ENCODE peak calls at places on chromosome 1, in four cellular contexts. L, S, Y and Q are unnamed samples.
A peak's percentile ranks its signal among the peaks of the same experiment; 100 is the strongest.

GRCh38 chr1:170261669-170262068 is 115.9 kb downstream of the NTMT2 start:
- DNase-seq in L (no peak), S (no peak), Y (peak; percentile 6), Q (no peak)

GRCh38 chr1:181919729-181919991 is 141.9 kb downstream of the ZNF648 start:
- DNase-seq in L (no peak), S (no peak), Y (no peak), Q (no peak)

GRCh38 chr1:52658795-52659194 is 25.8 kb downstream of the SHISAL2A start:
- DNase-seq in L (no peak), S (no peak), Y (no peak), Q (peak; percentile 41)

GRCh38 chr1:241411056-241411775 is 54.2 kb upstream of the RGS7 start:
- DNase-seq in L (no peak), S (no peak), Y (peak; percentile 52), Q (no peak)

GRCh38 chr1:243944429-243945160 is 94.6 kb upstream of the AKT3 start:
- DNase-seq in L (no peak), S (no peak), Y (peak; percentile 62), Q (no peak)

GRCh38 chr1:100606438-100606837 is 68.5 kb downstream of the GPR88 start:
- DNase-seq in L (peak; percentile 39), S (no peak), Y (peak; percentile 74), Q (peak; percentile 39)

GRCh38 chr1:22229374-22229773 is 86.5 kb upstream of the WNT4 start:
- DNase-seq in L (no peak), S (no peak), Y (peak; percentile 51), Q (no peak)

GRCh38 chr1:234743866-234744581 is 134.0 kb upstream of the IRF2BP2 start:
- DNase-seq in L (no peak), S (no peak), Y (peak; percentile 24), Q (no peak)

GRCh38 chr1:146007048-146007784 is 10.8 kb upstream of the TXNIP start:
- DNase-seq in L (peak; percentile 57), S (peak; percentile 62), Y (peak; percentile 78), Q (peak; percentile 79)

GRCh38 chr1:83693409-83694126 is 305.4 kb downstream of the TTLL7 start:
- DNase-seq in L (no peak), S (no peak), Y (no peak), Q (no peak)

GRCh38 chr1:40532844-40533424 is 1.5 kb downstream of the ZNF684 start:
- DNase-seq in L (no peak), S (no peak), Y (peak; percentile 55), Q (peak; percentile 56)
- H3K4me3 ChIP-seq in L (peak overlapping the region; percentile 79), S (peak overlapping the region; percentile 99), Y (no peak overlapping the region), Q (no peak overlapping the region)

GRCh38 chr1:156892190-156893047 is 1.1 kb upstream of the PEAR1 start:
- DNase-seq in L (peak; percentile 95), S (peak; percentile 68), Y (peak; percentile 85), Q (peak; percentile 80)
- H3K4me3 ChIP-seq in L (peak overlapping the region; percentile 61), S (peak overlapping the region; percentile 44), Y (peak overlapping the region; percentile 16), Q (no peak overlapping the region)

GRCh38 chr1:57157818-57158606 is 192.2 kb upstream of the C8B start:
- DNase-seq in L (no peak), S (no peak), Y (no peak), Q (no peak)
- H3K4me3 ChIP-seq in L (no peak overlapping the region), S (no peak overlapping the region), Y (no peak overlapping the region), Q (no peak overlapping the region)

GRCh38 chr1:179742717-179743678 is at the start of gene FAM163A:
- DNase-seq in L (no peak), S (no peak), Y (no peak), Q (no peak)
- H3K4me3 ChIP-seq in L (peak within 1 kb of the TSS; percentile 52), S (no peak within 1 kb of the TSS), Y (no peak within 1 kb of the TSS), Q (peak within 1 kb of the TSS; percentile 32)

GRCh38 chr1:14924012-14924452 is 229.5 kb upstream of the TMEM51 start:
- DNase-seq in L (peak; percentile 80), S (no peak), Y (peak; percentile 71), Q (no peak)
- H3K4me3 ChIP-seq in L (peak overlapping the region; percentile 70), S (no peak overlapping the region), Y (peak overlapping the region; percentile 79), Q (no peak overlapping the region)

DNA sequence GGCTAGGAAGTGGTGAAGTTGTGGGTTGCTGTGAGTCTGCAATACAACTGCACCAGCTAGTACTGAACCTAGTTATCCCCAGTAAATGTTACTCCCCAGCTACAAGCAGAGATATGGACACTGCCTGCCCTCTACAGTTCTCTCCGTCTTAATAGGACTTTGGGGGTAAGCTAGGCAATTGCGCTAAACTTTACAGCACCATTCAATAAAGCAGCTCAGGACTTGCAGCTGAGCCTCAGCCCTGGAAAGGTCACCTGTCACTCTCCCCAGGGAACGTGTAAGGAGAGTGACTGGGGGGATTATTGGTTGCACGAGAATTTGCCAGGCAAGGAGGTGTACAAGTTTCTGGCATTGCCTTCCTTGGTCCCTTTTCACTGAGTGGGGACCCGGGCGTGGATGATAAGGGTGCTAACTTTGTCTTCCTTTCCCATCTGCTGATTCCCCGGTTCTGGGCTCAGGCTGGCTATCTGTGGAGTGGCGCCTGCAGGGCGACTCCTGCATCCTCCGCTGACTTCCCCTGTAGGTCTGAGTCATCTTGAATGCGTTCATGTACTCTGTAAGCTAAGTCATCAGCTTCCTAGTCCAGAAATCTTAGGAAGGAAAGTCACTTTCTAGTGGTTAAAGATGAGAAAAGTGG is 71.2 kb upstream of the CNTN2 start:
- DNase-seq in L (no peak), S (no peak), Y (peak; percentile 63), Q (peak; percentile 37)
- H3K4me3 ChIP-seq in L (no peak overlapping the region), S (no peak overlapping the region), Y (no peak overlapping the region), Q (no peak overlapping the region)

GRCh38 chr1:39901486-39902120 is at the start of gene MYCL:
- DNase-seq in L (peak; percentile 74), S (peak; percentile 45), Y (peak; percentile 60), Q (peak; percentile 48)
- H3K4me3 ChIP-seq in L (peak within 1 kb of the TSS; percentile 55), S (no peak within 1 kb of the TSS), Y (peak within 1 kb of the TSS; percentile 45), Q (peak within 1 kb of the TSS; percentile 75)

DNA sequence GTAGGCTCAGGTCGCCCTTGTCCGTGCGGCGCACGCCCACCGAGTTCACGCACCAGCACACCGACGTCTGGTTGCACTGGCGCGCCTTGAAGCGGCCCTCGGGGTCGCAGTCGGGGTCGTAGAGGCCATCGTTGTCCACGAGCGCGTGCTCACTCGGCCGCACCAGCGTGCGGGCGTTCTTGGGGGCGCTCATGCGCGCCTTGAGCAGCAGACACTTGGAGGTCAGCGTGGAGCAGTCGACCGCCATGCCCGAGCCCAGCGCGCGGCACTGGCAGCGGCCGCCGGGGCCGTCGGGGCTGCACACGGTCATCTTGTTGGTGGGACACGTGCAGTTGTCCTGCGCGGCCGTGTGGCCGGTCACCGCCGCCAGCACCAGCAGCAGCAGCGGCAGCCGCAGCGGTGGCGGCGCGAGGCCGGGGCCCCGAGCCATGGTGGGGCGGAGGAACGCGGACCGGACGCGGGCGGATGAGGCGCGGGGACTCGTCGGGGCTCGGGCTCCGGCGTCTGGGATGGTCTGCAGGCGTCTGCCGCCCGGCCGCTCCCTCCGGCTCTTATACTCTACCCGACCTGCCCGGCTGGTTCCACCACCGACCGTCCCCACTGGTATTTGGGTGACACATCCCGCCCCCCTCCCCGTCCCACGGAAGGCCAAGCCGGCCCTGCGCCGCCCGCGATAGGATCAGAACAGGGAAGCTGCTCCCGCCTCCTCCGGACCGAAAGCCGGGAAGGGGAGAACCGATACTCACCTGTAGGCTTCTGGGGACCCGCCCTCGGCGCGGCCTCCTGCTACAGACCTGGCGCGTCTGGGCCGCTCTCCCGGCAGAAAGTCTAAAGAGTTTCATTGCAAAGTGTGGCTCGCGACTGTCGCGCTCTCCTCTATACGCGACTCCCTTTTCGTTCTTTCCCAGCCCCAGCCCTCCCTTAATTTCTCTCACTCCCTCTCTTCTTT is at the start of gene TACSTD2:
- DNase-seq in L (peak; percentile 22), S (no peak), Y (no peak), Q (no peak)
- H3K4me3 ChIP-seq in L (peak within 1 kb of the TSS; percentile 41), S (no peak within 1 kb of the TSS), Y (no peak within 1 kb of the TSS), Q (no peak within 1 kb of the TSS)

DNA sequence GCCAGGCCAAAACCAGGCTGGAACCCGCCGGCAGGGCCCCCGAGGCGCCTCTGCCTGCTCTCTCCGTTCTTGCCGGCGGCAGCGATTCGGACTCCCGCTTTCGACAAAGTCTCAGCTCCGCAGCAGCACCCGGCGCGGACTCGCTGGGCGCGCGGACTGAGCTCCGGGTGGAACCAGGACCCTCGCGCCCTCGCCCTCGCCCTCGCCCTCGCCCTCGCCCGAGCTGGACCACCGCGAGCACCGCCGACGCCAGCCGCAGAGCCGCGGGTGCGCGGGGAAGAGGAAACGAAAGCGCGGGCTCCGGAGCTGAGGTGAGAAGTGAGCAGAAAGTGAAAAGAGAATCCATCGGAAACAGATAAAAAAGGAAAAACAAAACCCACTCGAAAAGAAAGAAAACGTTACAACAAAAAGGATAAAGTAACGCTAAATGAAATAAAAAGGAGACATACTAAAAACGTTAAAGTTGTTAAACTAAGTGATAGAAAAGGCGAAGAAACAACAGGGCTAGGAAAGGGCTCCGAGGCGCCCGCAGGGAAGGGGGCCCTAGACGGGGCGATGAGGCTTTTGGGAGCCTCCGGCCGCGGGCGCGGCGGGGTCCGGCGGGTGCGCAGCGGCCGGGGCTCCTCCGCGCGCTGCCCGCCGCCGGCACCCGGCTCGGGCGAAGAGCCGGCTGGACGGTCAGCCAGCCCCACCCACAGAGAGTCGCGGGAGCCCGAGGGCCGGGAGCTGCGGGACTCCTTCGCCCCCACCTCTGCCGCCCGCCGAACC is 64.8 kb downstream of the MEF2D start:
- DNase-seq in L (no peak), S (no peak), Y (no peak), Q (no peak)
- H3K4me3 ChIP-seq in L (peak overlapping the region; percentile 40), S (peak overlapping the region; percentile 62), Y (peak overlapping the region; percentile 8), Q (no peak overlapping the region)